ENCODE peak calls at places on chromosomes 16 and 17, in nine cellular contexts. A, S, T, C, I, K, O, G and X are unnamed samples.

GRCh38 chr16:49649013-49649785 is 206.7 kb downstream of the ZNF423 start:
- DNase-seq in A (no peak), S (no peak), T (no peak), C (no peak), I (no peak), K (no peak), O (no peak), G (peak; percentile 33), X (no peak)

GRCh38 chr17:73420897-73421296 is 109.1 kb upstream of the CDC42EP4 start:
- DNase-seq in A (no peak), S (peak; percentile 11), T (no peak), C (no peak), I (no peak), K (no peak), O (no peak), G (no peak), X (no peak)

GRCh38 chr17:73569758-73570319 is 74.4 kb downstream of the SDK2 start:
- DNase-seq in A (no peak), S (no peak), T (no peak), C (no peak), I (no peak), K (no peak), O (no peak), G (no peak), X (no peak)

GRCh38 chr17:7587420-7587786 is 2.5 kb downstream of the SOX15 start:
- DNase-seq in A (no peak), S (no peak), T (no peak), C (no peak), I (no peak), K (no peak), O (no peak), G (peak; percentile 91), X (no peak)

GRCh38 chr17:7673239-7673638 is 14.1 kb downstream of the TP53 start:
- DNase-seq in A (no peak), S (no peak), T (no peak), C (peak; percentile 41), I (no peak), K (no peak), O (peak; percentile 66), G (peak; percentile 14), X (no peak)

GRCh38 chr16:4494746-4495490 is 18.7 kb downstream of the HMOX2 start:
- DNase-seq in A (no peak), S (no peak), T (no peak), C (no peak), I (no peak), K (no peak), O (no peak), G (peak; percentile 72), X (no peak)

GRCh38 chr16:11612110-11612981 is 25.6 kb upstream of the LITAF start:
- DNase-seq in A (no peak), S (peak; percentile 90), T (no peak), C (peak; percentile 44), I (no peak), K (peak; percentile 35), O (peak; percentile 85), G (no peak), X (no peak)

GRCh38 chr17:62565817-62566216 is 61.7 kb upstream of the MRC2 start:
- DNase-seq in A (no peak), S (no peak), T (no peak), C (no peak), I (no peak), K (no peak), O (no peak), G (no peak), X (no peak)

GRCh38 chr17:69594641-69595040 is 180.1 kb downstream of the MAP2K6 start:
- DNase-seq in A (no peak), S (no peak), T (no peak), C (no peak), I (no peak), K (no peak), O (no peak), G (no peak), X (no peak)

GRCh38 chr17:69590690-69591089 is 176.2 kb downstream of the MAP2K6 start:
- DNase-seq in A (no peak), S (no peak), T (no peak), C (no peak), I (no peak), K (no peak), O (no peak), G (no peak), X (no peak)

GRCh38 chr17:69593716-69594115 is 179.2 kb downstream of the MAP2K6 start:
- DNase-seq in A (no peak), S (no peak), T (no peak), C (no peak), I (no peak), K (no peak), O (no peak), G (no peak), X (no peak)

GRCh38 chr17:69593351-69593715 is 178.8 kb downstream of the MAP2K6 start:
- DNase-seq in A (no peak), S (no peak), T (no peak), C (no peak), I (no peak), K (no peak), O (no peak), G (no peak), X (no peak)

DNA sequence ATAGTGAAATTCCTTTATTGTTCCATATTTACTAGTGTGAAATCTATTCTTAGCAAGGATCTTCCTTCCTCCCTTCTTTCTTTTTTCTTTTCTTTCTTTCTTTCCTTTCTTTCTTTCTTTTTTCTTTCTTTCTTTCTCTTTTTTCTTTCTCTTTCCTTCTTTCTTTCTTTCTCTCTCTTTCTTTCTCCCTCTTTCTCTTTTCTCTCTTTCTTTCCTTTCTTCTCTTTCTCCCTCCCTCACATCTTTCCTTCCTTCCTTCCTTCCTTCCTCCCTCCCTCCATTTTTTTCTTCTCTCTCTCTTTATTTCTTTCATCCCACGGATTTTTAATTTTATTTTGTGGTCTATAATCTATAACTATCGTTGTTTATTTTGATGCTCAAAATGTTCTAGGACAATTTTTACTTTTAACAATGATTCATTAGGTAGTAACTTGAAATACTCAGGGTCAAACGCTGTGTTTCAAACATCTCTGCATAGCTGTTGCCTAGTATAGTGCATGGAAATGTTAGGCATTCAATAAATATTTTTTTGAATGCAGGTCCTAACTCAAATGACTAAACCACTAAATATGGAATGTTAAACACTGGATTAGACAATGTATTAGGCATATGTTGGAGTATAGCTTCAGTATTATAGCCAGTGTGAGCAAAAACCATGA is 178.3 kb downstream of the MAP2K6 start:
- DNase-seq in A (no peak), S (no peak), T (no peak), C (no peak), I (no peak), K (no peak), O (no peak), G (peak; percentile 76), X (no peak)
- TF ChIP-seq CTCF in A (no peak), S (no peak), T (no peak), C (no peak), I (no peak), K (no peak), O (no peak), G (no peak), X (no peak)

GRCh38 chr17:83084621-83085056 is 5.2 kb downstream of the METRNL start:
- DNase-seq in A (no peak), S (peak; percentile 91), T (no peak), C (no peak), I (no peak), K (no peak), O (peak; percentile 86), G (no peak), X (no peak)

GRCh38 chr17:83083368-83084201 is 4.2 kb downstream of the METRNL start:
- DNase-seq in A (no peak), S (no peak), T (peak; percentile 93), C (no peak), I (no peak), K (no peak), O (peak; percentile 58), G (peak; percentile 97), X (no peak)

GRCh38 chr17:83082899-83083367 is 3.5 kb downstream of the METRNL start:
- DNase-seq in A (no peak), S (no peak), T (no peak), C (no peak), I (no peak), K (no peak), O (no peak), G (no peak), X (no peak)

GRCh38 chr17:83085103-83085502 is 5.7 kb downstream of the METRNL start:
- DNase-seq in A (no peak), S (no peak), T (no peak), C (no peak), I (no peak), K (no peak), O (no peak), G (no peak), X (no peak)

DNA sequence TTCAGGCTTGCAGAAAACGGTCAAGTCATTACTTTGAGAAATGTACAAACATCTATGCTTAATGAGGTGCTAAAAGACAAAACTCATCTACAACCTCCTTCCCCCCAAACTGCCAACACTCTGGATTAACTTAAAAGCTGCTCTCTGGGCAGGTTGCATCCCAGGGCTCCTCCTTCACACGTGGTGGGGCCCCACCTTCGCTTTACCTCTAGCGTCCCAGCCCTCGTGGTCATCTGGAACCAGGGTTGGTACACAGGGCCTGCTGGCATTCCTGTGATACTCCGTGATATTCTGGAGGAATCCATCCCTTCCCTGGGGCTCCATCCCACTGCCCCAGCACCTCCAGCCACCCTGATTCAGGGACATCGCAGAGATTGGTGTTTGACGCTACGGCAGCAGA is 4.8 kb downstream of the METRNL start:
- DNase-seq in A (no peak), S (no peak), T (no peak), C (no peak), I (no peak), K (no peak), O (peak; percentile 61), G (no peak), X (no peak)
- H3K4me3 ChIP-seq in A (no peak overlapping the region), S (peak overlapping the region; percentile 25), T (peak overlapping the region; percentile 15), C (no peak overlapping the region), I (no peak overlapping the region), K (no peak overlapping the region), O (no peak overlapping the region), G (peak overlapping the region; percentile 27), X (peak overlapping the region; percentile 83)

DNA sequence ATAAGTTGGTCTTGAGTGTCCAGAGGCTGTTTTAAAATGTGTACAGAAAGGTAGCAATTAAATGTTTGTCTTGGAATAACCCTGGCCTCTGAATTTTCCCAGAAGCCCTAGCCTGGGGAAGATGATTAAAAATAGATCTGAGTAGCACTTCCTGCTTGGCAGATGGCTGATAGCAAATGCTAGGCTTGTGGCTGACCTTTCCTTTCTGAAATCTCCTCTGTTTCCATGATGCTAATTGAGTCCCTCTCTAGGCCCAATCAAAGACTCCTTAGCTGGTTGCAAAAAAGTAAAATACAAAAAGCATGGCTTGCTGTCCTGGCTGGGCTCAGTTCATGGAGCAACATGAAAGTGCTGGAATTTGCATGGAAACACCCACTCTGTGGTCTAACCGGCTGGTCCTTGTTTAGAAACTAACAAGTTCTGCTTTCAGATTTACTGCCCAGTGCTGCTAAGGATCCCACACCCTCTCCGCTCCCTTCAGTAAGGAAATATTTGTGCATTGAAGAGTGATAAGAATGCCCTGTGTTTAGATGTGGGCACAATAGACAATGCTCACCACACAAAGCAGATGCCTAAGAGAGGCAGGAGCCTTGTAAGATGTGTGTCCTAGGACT is 40.8 kb downstream of the YPEL2 start:
- DNase-seq in A (peak; percentile 60), S (no peak), T (peak; percentile 81), C (peak; percentile 64), I (no peak), K (no peak), O (peak; percentile 79), G (peak; percentile 77), X (peak; percentile 87)
- H3K27ac ChIP-seq in A (peak overlapping the region; percentile 98), S (peak overlapping the region; percentile 81), T (peak overlapping the region; percentile 90), C (peak overlapping the region; percentile 76), I (peak overlapping the region; percentile 100), K (peak overlapping the region; percentile 97), O (peak overlapping the region; percentile 90), G (peak overlapping the region; percentile 67), X (peak overlapping the region; percentile 85)

DNA sequence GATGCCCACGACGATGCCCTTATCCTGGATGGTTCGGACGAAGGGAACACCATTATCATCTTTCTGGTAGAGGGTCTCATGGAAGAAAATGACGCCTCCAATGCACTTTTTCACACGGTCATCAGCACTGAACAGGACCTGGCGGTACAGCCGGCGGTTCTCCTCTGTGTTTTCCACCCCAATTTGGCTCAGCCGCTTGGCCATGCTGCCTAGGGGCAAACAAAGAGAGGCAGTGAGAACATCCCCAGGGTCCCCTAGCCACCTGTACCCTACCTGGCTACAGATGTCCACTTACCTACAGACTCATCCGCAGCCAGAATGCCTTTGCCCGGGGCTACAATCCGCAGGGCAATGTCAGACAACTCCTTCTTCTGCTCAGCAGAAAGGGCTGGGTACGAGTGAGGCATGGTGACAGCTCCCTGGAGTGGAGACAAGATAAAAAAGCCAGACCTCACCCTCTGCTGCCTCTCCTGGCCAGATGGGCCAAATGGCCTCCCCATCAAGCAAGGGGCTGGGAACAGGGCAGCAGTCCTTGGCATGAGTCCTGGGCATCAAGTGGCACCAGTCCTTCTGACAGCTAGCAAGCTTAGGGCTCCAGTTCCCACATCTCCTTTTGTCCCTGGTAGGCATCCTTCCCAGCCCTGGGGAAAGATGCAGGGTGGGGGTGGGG is 1.4 kb downstream of the ALDOC start:
- DNase-seq in A (no peak), S (no peak), T (no peak), C (no peak), I (no peak), K (peak; percentile 81), O (no peak), G (no peak), X (peak; percentile 62)
- TF ChIP-seq CTCF in A (no peak), S (no peak), T (no peak), C (no peak), I (no peak), K (peak; percentile 55), O (no peak), G (no peak), X (no peak)